ENCODE peak calls at places on chromosomes 12 and 14, in five cellular contexts. One of them, this sample, is unnamed.

GRCh38 chr12:95351745-95352144 is 122.2 kb upstream of the METAP2 start:
- DNase-seq in caudate nucleus: no peak
- DNase-seq in T-helper 9 cell: no peak
- DNase-seq in stimulated activated CD4-positive, alpha-beta T cell treated with anti-CD3 and anti-CD28 coated beads, Interleukin-1b, Interleukin-23, amount 100 ng/mL, for 1 hour: no peak
- DNase-seq in stimulated activated CD8-positive, alpha-beta memory T cell treated with anti-CD3 and anti-CD28 coated beads, Interleukin-12 subunit alpha, Interleukin-12 subunit beta, amount 100 ng/mL, for 1 hour: no peak
- DNase-seq in this sample: no peak

GRCh38 chr12:112906712-112907414 is at the start of gene OAS1:
- DNase-seq in caudate nucleus: no peak
- DNase-seq in T-helper 9 cell: peak; percentile 5
- DNase-seq in stimulated activated CD4-positive, alpha-beta T cell treated with anti-CD3 and anti-CD28 coated beads, Interleukin-1b, Interleukin-23, amount 100 ng/mL, for 1 hour: no peak
- DNase-seq in stimulated activated CD8-positive, alpha-beta memory T cell treated with anti-CD3 and anti-CD28 coated beads, Interleukin-12 subunit alpha, Interleukin-12 subunit beta, amount 100 ng/mL, for 1 hour: peak; percentile 20
- DNase-seq in this sample: no peak

GRCh38 chr14:73242274-73242960 is 5.1 kb downstream of the PAPLN start:
- DNase-seq in caudate nucleus: no peak
- DNase-seq in T-helper 9 cell: no peak
- DNase-seq in stimulated activated CD4-positive, alpha-beta T cell treated with anti-CD3 and anti-CD28 coated beads, Interleukin-1b, Interleukin-23, amount 100 ng/mL, for 1 hour: no peak
- DNase-seq in stimulated activated CD8-positive, alpha-beta memory T cell treated with anti-CD3 and anti-CD28 coated beads, Interleukin-12 subunit alpha, Interleukin-12 subunit beta, amount 100 ng/mL, for 1 hour: no peak
- DNase-seq in this sample: no peak

GRCh38 chr14:57737598-57737997 is 128.3 kb downstream of the SLC35F4 start:
- DNase-seq in caudate nucleus: no peak
- DNase-seq in T-helper 9 cell: no peak
- DNase-seq in stimulated activated CD4-positive, alpha-beta T cell treated with anti-CD3 and anti-CD28 coated beads, Interleukin-1b, Interleukin-23, amount 100 ng/mL, for 1 hour: no peak
- DNase-seq in stimulated activated CD8-positive, alpha-beta memory T cell treated with anti-CD3 and anti-CD28 coated beads, Interleukin-12 subunit alpha, Interleukin-12 subunit beta, amount 100 ng/mL, for 1 hour: no peak
- DNase-seq in this sample: no peak

GRCh38 chr12:40602562-40602961 is 89.7 kb upstream of the CNTN1 start:
- DNase-seq in caudate nucleus: no peak
- DNase-seq in T-helper 9 cell: no peak
- DNase-seq in stimulated activated CD4-positive, alpha-beta T cell treated with anti-CD3 and anti-CD28 coated beads, Interleukin-1b, Interleukin-23, amount 100 ng/mL, for 1 hour: no peak
- DNase-seq in stimulated activated CD8-positive, alpha-beta memory T cell treated with anti-CD3 and anti-CD28 coated beads, Interleukin-12 subunit alpha, Interleukin-12 subunit beta, amount 100 ng/mL, for 1 hour: no peak
- DNase-seq in this sample: no peak

GRCh38 chr12:6961695-6962284 is 8.7 kb downstream of the PHB2 start:
- DNase-seq in caudate nucleus: no peak
- DNase-seq in T-helper 9 cell: no peak
- DNase-seq in stimulated activated CD4-positive, alpha-beta T cell treated with anti-CD3 and anti-CD28 coated beads, Interleukin-1b, Interleukin-23, amount 100 ng/mL, for 1 hour: no peak
- DNase-seq in stimulated activated CD8-positive, alpha-beta memory T cell treated with anti-CD3 and anti-CD28 coated beads, Interleukin-12 subunit alpha, Interleukin-12 subunit beta, amount 100 ng/mL, for 1 hour: no peak
- DNase-seq in this sample: no peak

GRCh38 chr12:105967038-105967776 is 171.5 kb downstream of the NUAK1 start:
- DNase-seq in caudate nucleus: no peak
- DNase-seq in T-helper 9 cell: no peak
- DNase-seq in stimulated activated CD4-positive, alpha-beta T cell treated with anti-CD3 and anti-CD28 coated beads, Interleukin-1b, Interleukin-23, amount 100 ng/mL, for 1 hour: no peak
- DNase-seq in stimulated activated CD8-positive, alpha-beta memory T cell treated with anti-CD3 and anti-CD28 coated beads, Interleukin-12 subunit alpha, Interleukin-12 subunit beta, amount 100 ng/mL, for 1 hour: no peak
- DNase-seq in this sample: no peak

GRCh38 chr14:102181187-102181586 is 41.5 kb downstream of the WDR20 start:
- DNase-seq in caudate nucleus: no peak
- DNase-seq in T-helper 9 cell: no peak
- DNase-seq in stimulated activated CD4-positive, alpha-beta T cell treated with anti-CD3 and anti-CD28 coated beads, Interleukin-1b, Interleukin-23, amount 100 ng/mL, for 1 hour: no peak
- DNase-seq in stimulated activated CD8-positive, alpha-beta memory T cell treated with anti-CD3 and anti-CD28 coated beads, Interleukin-12 subunit alpha, Interleukin-12 subunit beta, amount 100 ng/mL, for 1 hour: no peak
- DNase-seq in this sample: no peak

GRCh38 chr12:94980577-94980976 is 22.9 kb downstream of the NDUFA12 start:
- DNase-seq in caudate nucleus: peak; percentile 12
- DNase-seq in T-helper 9 cell: no peak
- DNase-seq in stimulated activated CD4-positive, alpha-beta T cell treated with anti-CD3 and anti-CD28 coated beads, Interleukin-1b, Interleukin-23, amount 100 ng/mL, for 1 hour: no peak
- DNase-seq in stimulated activated CD8-positive, alpha-beta memory T cell treated with anti-CD3 and anti-CD28 coated beads, Interleukin-12 subunit alpha, Interleukin-12 subunit beta, amount 100 ng/mL, for 1 hour: no peak
- DNase-seq in this sample: no peak

GRCh38 chr12:28998662-28999120 is 150.4 kb upstream of the FAR2 start:
- DNase-seq in caudate nucleus: no peak
- DNase-seq in T-helper 9 cell: no peak
- DNase-seq in stimulated activated CD4-positive, alpha-beta T cell treated with anti-CD3 and anti-CD28 coated beads, Interleukin-1b, Interleukin-23, amount 100 ng/mL, for 1 hour: no peak
- DNase-seq in stimulated activated CD8-positive, alpha-beta memory T cell treated with anti-CD3 and anti-CD28 coated beads, Interleukin-12 subunit alpha, Interleukin-12 subunit beta, amount 100 ng/mL, for 1 hour: no peak
- DNase-seq in this sample: no peak

GRCh38 chr12:46263140-46264017 is 5.5 kb downstream of the SLC38A1 start:
- DNase-seq in caudate nucleus: no peak
- DNase-seq in T-helper 9 cell: no peak
- DNase-seq in stimulated activated CD4-positive, alpha-beta T cell treated with anti-CD3 and anti-CD28 coated beads, Interleukin-1b, Interleukin-23, amount 100 ng/mL, for 1 hour: no peak
- DNase-seq in stimulated activated CD8-positive, alpha-beta memory T cell treated with anti-CD3 and anti-CD28 coated beads, Interleukin-12 subunit alpha, Interleukin-12 subunit beta, amount 100 ng/mL, for 1 hour: no peak
- DNase-seq in this sample: no peak

GRCh38 chr12:89370850-89371249 is 18.5 kb upstream of the DUSP6 start:
- DNase-seq in caudate nucleus: no peak
- DNase-seq in T-helper 9 cell: no peak
- DNase-seq in stimulated activated CD4-positive, alpha-beta T cell treated with anti-CD3 and anti-CD28 coated beads, Interleukin-1b, Interleukin-23, amount 100 ng/mL, for 1 hour: no peak
- DNase-seq in stimulated activated CD8-positive, alpha-beta memory T cell treated with anti-CD3 and anti-CD28 coated beads, Interleukin-12 subunit alpha, Interleukin-12 subunit beta, amount 100 ng/mL, for 1 hour: no peak
- DNase-seq in this sample: no peak

GRCh38 chr12:66132408-66132807 is 1.9 kb upstream of the LLPH start:
- DNase-seq in caudate nucleus: no peak
- DNase-seq in T-helper 9 cell: no peak
- DNase-seq in stimulated activated CD4-positive, alpha-beta T cell treated with anti-CD3 and anti-CD28 coated beads, Interleukin-1b, Interleukin-23, amount 100 ng/mL, for 1 hour: no peak
- DNase-seq in stimulated activated CD8-positive, alpha-beta memory T cell treated with anti-CD3 and anti-CD28 coated beads, Interleukin-12 subunit alpha, Interleukin-12 subunit beta, amount 100 ng/mL, for 1 hour: no peak
- DNase-seq in this sample: no peak

GRCh38 chr14:88009486-88009885 is 4.6 kb downstream of the GPR65 start:
- DNase-seq in caudate nucleus: no peak
- DNase-seq in T-helper 9 cell: no peak
- DNase-seq in stimulated activated CD4-positive, alpha-beta T cell treated with anti-CD3 and anti-CD28 coated beads, Interleukin-1b, Interleukin-23, amount 100 ng/mL, for 1 hour: no peak
- DNase-seq in stimulated activated CD8-positive, alpha-beta memory T cell treated with anti-CD3 and anti-CD28 coated beads, Interleukin-12 subunit alpha, Interleukin-12 subunit beta, amount 100 ng/mL, for 1 hour: no peak
- DNase-seq in this sample: no peak